ENCODE peak calls at places on chromosomes 4 and X, in five cellular contexts. One of them, this sample, is unnamed.

GRCh38 chr4:1574601-1575417 is 109.3 kb downstream of the FAM53A start:
- DNase-seq in body of pancreas: no peak
- DNase-seq in BE2C: no peak
- DNase-seq in heart left ventricle: peak
- DNase-seq in left ventricle myocardium inferior: no peak
- DNase-seq in this sample: no peak

GRCh38 chr4:168535689-168536088 is 38.8 kb downstream of the PALLD start:
- DNase-seq in heart left ventricle: no peak
- DNase-seq in left ventricle myocardium inferior: no peak
- DNase-seq in BE2C: no peak
- DNase-seq in body of pancreas: no peak
- DNase-seq in this sample: no peak

GRCh38 chr4:71607780-71608673 is 175.9 kb downstream of the GC start:
- DNase-seq in body of pancreas: no peak
- DNase-seq in heart left ventricle: no peak
- DNase-seq in BE2C: no peak
- DNase-seq in left ventricle myocardium inferior: no peak
- DNase-seq in this sample: peak

GRCh38 chr4:18691431-18692200 is 670.1 kb upstream of the LCORL start:
- DNase-seq in BE2C: no peak
- DNase-seq in body of pancreas: no peak
- DNase-seq in heart left ventricle: no peak
- DNase-seq in left ventricle myocardium inferior: no peak
- DNase-seq in this sample: no peak

GRCh38 chrX:39773923-39774803 is 323.6 kb downstream of the BCOR start:
- DNase-seq in left ventricle myocardium inferior: no peak
- DNase-seq in BE2C: no peak
- DNase-seq in body of pancreas: peak
- DNase-seq in heart left ventricle: no peak
- DNase-seq in this sample: no peak

GRCh38 chr4:118221193-118221800 is 131.5 kb downstream of the PRSS12 start:
- DNase-seq in body of pancreas: no peak
- DNase-seq in BE2C: no peak
- DNase-seq in left ventricle myocardium inferior: no peak
- DNase-seq in heart left ventricle: no peak
- DNase-seq in this sample: no peak

GRCh38 chr4:78652282-78652876 is 100.8 kb downstream of the ANXA3 start:
- DNase-seq in heart left ventricle: no peak
- DNase-seq in body of pancreas: no peak
- DNase-seq in BE2C: no peak
- DNase-seq in left ventricle myocardium inferior: no peak
- DNase-seq in this sample: no peak

GRCh38 chrX:42602136-42602535 is 175.8 kb downstream of the PPP1R2C start:
- DNase-seq in BE2C: no peak
- DNase-seq in body of pancreas: no peak
- DNase-seq in left ventricle myocardium inferior: no peak
- DNase-seq in heart left ventricle: no peak
- DNase-seq in this sample: no peak

GRCh38 chr4:142567620-142568451 is 278.3 kb downstream of the INPP4B start:
- DNase-seq in heart left ventricle: no peak
- DNase-seq in body of pancreas: peak
- DNase-seq in left ventricle myocardium inferior: no peak
- DNase-seq in BE2C: no peak
- DNase-seq in this sample: no peak

GRCh38 chr4:168885416-168885815 is 124.6 kb downstream of the CBR4 start:
- DNase-seq in body of pancreas: no peak
- DNase-seq in heart left ventricle: no peak
- DNase-seq in left ventricle myocardium inferior: no peak
- DNase-seq in BE2C: no peak
- DNase-seq in this sample: no peak

GRCh38 chr4:33080262-33080661 is 2360.1 kb downstream of the PCDH7 start:
- DNase-seq in BE2C: no peak
- DNase-seq in heart left ventricle: no peak
- DNase-seq in left ventricle myocardium inferior: peak
- DNase-seq in body of pancreas: no peak
- DNase-seq in this sample: no peak

GRCh38 chr4:38902695-38903094 is 35.1 kb downstream of the FAM114A1 start:
- DNase-seq in left ventricle myocardium inferior: no peak
- DNase-seq in body of pancreas: no peak
- DNase-seq in heart left ventricle: no peak
- DNase-seq in BE2C: no peak
- DNase-seq in this sample: no peak

GRCh38 chrX:3717742-3718420 is 4.4 kb upstream of the PRKX start:
- DNase-seq in heart left ventricle: no peak
- DNase-seq in left ventricle myocardium inferior: no peak
- DNase-seq in BE2C: no peak
- DNase-seq in body of pancreas: no peak
- DNase-seq in this sample: no peak

GRCh38 chr4:45580306-45580705 is 543.5 kb downstream of the GABRG1 start:
- DNase-seq in heart left ventricle: no peak
- DNase-seq in body of pancreas: no peak
- DNase-seq in left ventricle myocardium inferior: no peak
- DNase-seq in BE2C: no peak
- DNase-seq in this sample: no peak

GRCh38 chrX:146224442-146224841 is 406.8 kb downstream of the SLITRK2 start:
- DNase-seq in heart left ventricle: no peak
- DNase-seq in BE2C: no peak
- DNase-seq in body of pancreas: no peak
- DNase-seq in left ventricle myocardium inferior: no peak
- DNase-seq in this sample: no peak
- TF ChIP-seq CTCF in heart left ventricle: no peak
- TF ChIP-seq CTCF in BE2C: no peak
- TF ChIP-seq CTCF in body of pancreas: no peak
- TF ChIP-seq CTCF in left ventricle myocardium inferior: no peak
- TF ChIP-seq CTCF in this sample: no peak

GRCh38 chr4:185534850-185535761 is at the start of gene PDLIM3:
- DNase-seq in body of pancreas: peak
- DNase-seq in BE2C: peak
- DNase-seq in left ventricle myocardium inferior: peak
- DNase-seq in heart left ventricle: peak
- DNase-seq in this sample: no peak

GRCh38 chr4:185534534-185534849 is 815 bp downstream of the PDLIM3 start:
- DNase-seq in body of pancreas: no peak
- DNase-seq in left ventricle myocardium inferior: no peak
- DNase-seq in BE2C: no peak
- DNase-seq in heart left ventricle: no peak
- DNase-seq in this sample: no peak

GRCh38 chr4:185538806-185539205 is 3.5 kb upstream of the PDLIM3 start:
- DNase-seq in heart left ventricle: no peak
- DNase-seq in body of pancreas: no peak
- DNase-seq in BE2C: no peak
- DNase-seq in left ventricle myocardium inferior: no peak
- DNase-seq in this sample: no peak

GRCh38 chr4:185532795-185533324 is 2.4 kb downstream of the PDLIM3 start:
- DNase-seq in left ventricle myocardium inferior: no peak
- DNase-seq in body of pancreas: no peak
- DNase-seq in heart left ventricle: no peak
- DNase-seq in BE2C: no peak
- DNase-seq in this sample: no peak

GRCh38 chr4:185535818-185536729 is 767 bp upstream of the PDLIM3 start:
- DNase-seq in body of pancreas: no peak
- DNase-seq in BE2C: peak
- DNase-seq in left ventricle myocardium inferior: peak
- DNase-seq in heart left ventricle: no peak
- DNase-seq in this sample: no peak
- H3K4me3 ChIP-seq in body of pancreas: peak
- H3K4me3 ChIP-seq in BE2C: peak
- H3K4me3 ChIP-seq in left ventricle myocardium inferior: peak
- H3K4me3 ChIP-seq in heart left ventricle: peak
- H3K4me3 ChIP-seq in this sample: peak

GRCh38 chr4:113878718-113879117 is 100.7 kb downstream of the ARSJ start:
- DNase-seq in left ventricle myocardium inferior: no peak
- DNase-seq in body of pancreas: no peak
- DNase-seq in heart left ventricle: no peak
- DNase-seq in BE2C: peak
- DNase-seq in this sample: no peak
- TF ChIP-seq CTCF in left ventricle myocardium inferior: peak
- TF ChIP-seq CTCF in body of pancreas: no peak
- TF ChIP-seq CTCF in heart left ventricle: no peak
- TF ChIP-seq CTCF in BE2C: peak
- TF ChIP-seq CTCF in this sample: peak

DNA sequence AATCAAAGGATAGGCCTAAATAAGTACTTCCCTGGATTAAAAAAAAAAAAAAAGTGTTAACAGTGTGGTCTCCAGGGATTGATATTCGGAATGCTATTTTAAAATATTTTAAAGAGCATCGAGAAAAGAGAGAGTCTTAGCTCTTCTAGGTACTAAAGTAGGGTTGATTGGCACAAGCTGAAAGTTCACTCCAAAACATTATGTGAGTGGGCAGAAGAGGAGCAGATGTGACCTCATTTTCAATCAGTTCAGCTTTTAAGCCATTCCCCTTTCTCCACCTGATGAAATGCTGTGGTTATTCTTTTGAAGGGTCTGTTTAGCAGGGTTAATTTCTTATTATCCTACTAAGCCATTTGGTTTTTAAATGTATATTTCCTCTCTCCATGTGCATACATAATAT is 69.1 kb downstream of the GALNT7 start:
- DNase-seq in body of pancreas: no peak
- DNase-seq in left ventricle myocardium inferior: no peak
- DNase-seq in BE2C: no peak
- DNase-seq in heart left ventricle: no peak
- DNase-seq in this sample: no peak
- H3K4me3 ChIP-seq in body of pancreas: no peak
- H3K4me3 ChIP-seq in left ventricle myocardium inferior: no peak
- H3K4me3 ChIP-seq in BE2C: no peak
- H3K4me3 ChIP-seq in heart left ventricle: no peak
- H3K4me3 ChIP-seq in this sample: no peak

GRCh38 chr4:87270144-87270543 is 49.7 kb upstream of the KLHL8 start:
- DNase-seq in body of pancreas: peak
- DNase-seq in left ventricle myocardium inferior: no peak
- DNase-seq in heart left ventricle: no peak
- DNase-seq in BE2C: peak
- DNase-seq in this sample: peak
- TF ChIP-seq CTCF in body of pancreas: peak
- TF ChIP-seq CTCF in left ventricle myocardium inferior: peak
- TF ChIP-seq CTCF in heart left ventricle: peak
- TF ChIP-seq CTCF in BE2C: peak
- TF ChIP-seq CTCF in this sample: peak

GRCh38 chr4:85956296-85956955 is 403.4 kb downstream of the MAPK10 start:
- DNase-seq in heart left ventricle: no peak
- DNase-seq in BE2C: no peak
- DNase-seq in left ventricle myocardium inferior: no peak
- DNase-seq in body of pancreas: no peak
- DNase-seq in this sample: no peak

GRCh38 chr4:85952518-85952917 is 407.3 kb downstream of the MAPK10 start:
- DNase-seq in BE2C: no peak
- DNase-seq in body of pancreas: no peak
- DNase-seq in left ventricle myocardium inferior: no peak
- DNase-seq in heart left ventricle: no peak
- DNase-seq in this sample: no peak

GRCh38 chr4:85952982-85953650 is 406.7 kb downstream of the MAPK10 start:
- DNase-seq in heart left ventricle: no peak
- DNase-seq in left ventricle myocardium inferior: no peak
- DNase-seq in body of pancreas: no peak
- DNase-seq in BE2C: no peak
- DNase-seq in this sample: no peak

GRCh38 chr4:85955614-85956295 is 404.1 kb downstream of the MAPK10 start:
- DNase-seq in heart left ventricle: no peak
- DNase-seq in BE2C: no peak
- DNase-seq in body of pancreas: no peak
- DNase-seq in left ventricle myocardium inferior: no peak
- DNase-seq in this sample: no peak

DNA sequence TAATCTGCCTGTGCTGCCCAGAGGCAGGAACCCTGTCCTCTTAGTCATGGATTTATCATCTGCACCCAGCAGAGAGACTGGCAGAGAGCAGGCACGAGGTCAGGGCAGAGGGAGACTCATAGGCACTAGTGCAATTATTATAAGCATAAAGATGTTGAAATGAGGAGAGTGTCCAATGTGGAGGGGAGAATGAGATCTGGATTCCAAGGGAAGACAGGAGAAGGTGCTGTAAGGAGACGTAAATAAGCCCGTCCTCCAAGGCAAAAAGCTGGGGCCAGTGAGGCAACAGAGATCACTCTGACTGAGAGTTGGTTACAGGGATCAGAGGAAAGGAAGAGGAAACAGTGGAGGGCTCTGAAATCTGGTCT is 406.2 kb downstream of the MAPK10 start:
- DNase-seq in left ventricle myocardium inferior: no peak
- DNase-seq in BE2C: no peak
- DNase-seq in heart left ventricle: no peak
- DNase-seq in body of pancreas: no peak
- DNase-seq in this sample: no peak
- H3K4me3 ChIP-seq in left ventricle myocardium inferior: no peak
- H3K4me3 ChIP-seq in BE2C: no peak
- H3K4me3 ChIP-seq in heart left ventricle: no peak
- H3K4me3 ChIP-seq in body of pancreas: no peak
- H3K4me3 ChIP-seq in this sample: no peak

GRCh38 chrX:1751781-1752180 is 136.9 kb downstream of the ASMT start:
- DNase-seq in body of pancreas: no peak
- DNase-seq in left ventricle myocardium inferior: no peak
- DNase-seq in BE2C: no peak
- DNase-seq in heart left ventricle: no peak
- DNase-seq in this sample: no peak

GRCh38 chrX:1750267-1750666 is 135.4 kb downstream of the ASMT start:
- DNase-seq in left ventricle myocardium inferior: no peak
- DNase-seq in BE2C: no peak
- DNase-seq in body of pancreas: no peak
- DNase-seq in heart left ventricle: no peak
- DNase-seq in this sample: no peak

GRCh38 chrX:1754077-1754476 is 139.2 kb downstream of the ASMT start:
- DNase-seq in body of pancreas: no peak
- DNase-seq in BE2C: no peak
- DNase-seq in heart left ventricle: no peak
- DNase-seq in left ventricle myocardium inferior: no peak
- DNase-seq in this sample: peak

GRCh38 chrX:1748408-1748807 is 133.5 kb downstream of the ASMT start:
- DNase-seq in heart left ventricle: no peak
- DNase-seq in left ventricle myocardium inferior: no peak
- DNase-seq in body of pancreas: no peak
- DNase-seq in BE2C: no peak
- DNase-seq in this sample: no peak

GRCh38 chrX:1749499-1749898 is 134.6 kb downstream of the ASMT start:
- DNase-seq in BE2C: no peak
- DNase-seq in body of pancreas: no peak
- DNase-seq in heart left ventricle: no peak
- DNase-seq in left ventricle myocardium inferior: no peak
- DNase-seq in this sample: no peak
- TF ChIP-seq CTCF in BE2C: no peak
- TF ChIP-seq CTCF in body of pancreas: no peak
- TF ChIP-seq CTCF in heart left ventricle: no peak
- TF ChIP-seq CTCF in left ventricle myocardium inferior: no peak
- TF ChIP-seq CTCF in this sample: no peak

DNA sequence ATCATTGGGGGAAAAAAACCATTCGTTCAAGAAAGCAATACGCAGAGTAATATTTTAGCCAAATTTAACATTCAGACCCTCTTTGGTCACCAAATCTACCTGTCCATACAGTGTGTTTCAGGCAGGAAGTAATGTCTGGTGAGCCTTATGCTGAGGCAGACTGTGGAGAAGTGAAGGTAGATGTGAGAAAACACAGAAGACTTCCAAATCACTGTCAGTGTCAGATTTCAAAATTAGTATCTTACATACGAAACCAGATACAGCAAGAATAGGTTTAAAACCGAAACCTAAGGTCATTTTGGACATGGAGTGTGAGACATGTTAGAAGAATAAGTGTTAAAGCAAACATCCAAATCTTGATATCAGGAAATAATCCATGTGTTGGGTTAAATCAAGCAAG is 664.5 kb upstream of the HTR2C start:
- DNase-seq in BE2C: no peak
- DNase-seq in heart left ventricle: no peak
- DNase-seq in left ventricle myocardium inferior: no peak
- DNase-seq in body of pancreas: no peak
- DNase-seq in this sample: no peak
- H3K4me3 ChIP-seq in BE2C: no peak
- H3K4me3 ChIP-seq in heart left ventricle: no peak
- H3K4me3 ChIP-seq in left ventricle myocardium inferior: no peak
- H3K4me3 ChIP-seq in body of pancreas: no peak
- H3K4me3 ChIP-seq in this sample: no peak

This sample was measured in AG04449.